ENCODE peak calls at places on chromosomes 7 and 10, in six cellular contexts. D is fibroblast of the aortic adventitia, A is lower lobe of right lung, I is pancreas, U is fibroblast of mammary gland, R is left ventricle myocardium inferior. J is an unnamed sample.

GRCh38 chr10:76282122-76283030 is 851.0 kb downstream of the LRMDA start:
- DNase-seq in D (peak; percentile 55), A (no peak), I (no peak), U (no peak), R (no peak), J (peak; percentile 46)

GRCh38 chr7:21426286-21426957 is 1.5 kb upstream of the SP4 start:
- DNase-seq in D (peak; percentile 2), A (no peak), I (no peak), U (peak; percentile 20), R (no peak), J (no peak)

GRCh38 chr10:80596391-80597257 is 58.9 kb downstream of the SH2D4B start:
- DNase-seq in D (peak; percentile 29), A (peak; percentile 52), I (no peak), U (peak; percentile 44), R (no peak), J (peak; percentile 17)

GRCh38 chr7:151233111-151233701 is 923 bp downstream of the CHPF2 start:
- DNase-seq in D (peak; percentile 77), A (no peak), I (no peak), U (peak; percentile 87), R (no peak), J (peak; percentile 8)

GRCh38 chr7:22853674-22854157 is 31.1 kb upstream of the TOMM7 start:
- DNase-seq in D (peak; percentile 19), A (no peak), I (no peak), U (peak; percentile 44), R (no peak), J (no peak)

GRCh38 chr7:27651702-27652101 is 11.0 kb downstream of the HIBADH start:
- DNase-seq in D (peak; percentile 35), A (no peak), I (no peak), U (no peak), R (no peak), J (no peak)

GRCh38 chr10:88755753-88756152 is 4.1 kb upstream of the LIPN start:
- DNase-seq in D (no peak), A (no peak), I (no peak), U (no peak), R (no peak), J (no peak)

GRCh38 chr7:14085901-14086300 is 96.4 kb upstream of the ETV1 start:
- DNase-seq in D (no peak), A (no peak), I (no peak), U (peak; percentile 7), R (no peak), J (no peak)

GRCh38 chr7:128830231-128831177 is at the start of gene FLNC:
- DNase-seq in D (peak; percentile 62), A (no peak), I (peak; percentile 48), U (peak; percentile 42), R (peak; percentile 70), J (no peak)

GRCh38 chr7:101237206-101238067 is at the start of gene CLDN15:
- DNase-seq in D (peak; percentile 72), A (no peak), I (peak; percentile 52), U (peak; percentile 87), R (peak; percentile 86), J (no peak)

GRCh38 chr7:28180364-28181147 is at the start of gene JAZF1:
- DNase-seq in D (peak; percentile 37), A (peak; percentile 72), I (peak; percentile 74), U (peak; percentile 38), R (peak; percentile 63), J (no peak)

GRCh38 chr7:98618786-98619185 is 1.7 kb downstream of the NPTX2 start:
- DNase-seq in D (peak; percentile 60), A (no peak), I (peak; percentile 63), U (no peak), R (no peak), J (no peak)

GRCh38 chr10:12656518-12657142 is 307.3 kb downstream of the CAMK1D start:
- DNase-seq in D (peak; percentile 75), A (no peak), I (no peak), U (peak; percentile 72), R (no peak), J (peak; percentile 56)

GRCh38 chr10:27620425-27621397 is 116.6 kb downstream of the RAB18 start:
- DNase-seq in D (peak; percentile 47), A (no peak), I (no peak), U (peak; percentile 91), R (peak; percentile 18), J (no peak)

GRCh38 chr10:104231784-104232612 is at the start of gene CFAP43:
- DNase-seq in D (peak; percentile 93), A (peak; percentile 99), I (peak; percentile 99), U (peak; percentile 92), R (peak; percentile 99), J (peak; percentile 88)

GRCh38 chr10:131245475-131246059 is 66.0 kb downstream of the TCERG1L start:
- DNase-seq in D (no peak), A (peak; percentile 42), I (no peak), U (no peak), R (no peak), J (no peak)

GRCh38 chr7:75617634-75618234 is 121.0 kb downstream of the HIP1 start:
- DNase-seq in D (no peak), A (peak; percentile 94), I (no peak), U (no peak), R (peak; percentile 62), J (no peak)

GRCh38 chr7:151122794-151123484 is 36.7 kb downstream of the AGAP3 start:
- DNase-seq in D (no peak), A (peak; percentile 48), I (peak; percentile 22), U (no peak), R (no peak), J (no peak)

GRCh38 chr10:99975942-99976809 is 33.6 kb downstream of the DNMBP start:
- DNase-seq in D (peak; percentile 92), A (no peak), I (no peak), U (peak; percentile 88), R (no peak), J (no peak)

GRCh38 chr10:112792487-112793196 is 157.4 kb upstream of the TCF7L2 start:
- DNase-seq in D (peak; percentile 77), A (no peak), I (no peak), U (peak; percentile 82), R (peak; percentile 37), J (no peak)

GRCh38 chr7:131509781-131510180 is 46.6 kb downstream of the PODXL start:
- DNase-seq in D (no peak), A (no peak), I (no peak), U (no peak), R (no peak), J (no peak)

GRCh38 chr7:105765846-105766245 is 110.6 kb downstream of the ATXN7L1 start:
- DNase-seq in D (no peak), A (no peak), I (no peak), U (peak; percentile 8), R (no peak), J (no peak)

GRCh38 chr7:105764506-105764905 is 111.9 kb downstream of the ATXN7L1 start:
- DNase-seq in D (no peak), A (no peak), I (no peak), U (no peak), R (no peak), J (no peak)

GRCh38 chr7:105756402-105756801 is 120.0 kb downstream of the ATXN7L1 start:
- DNase-seq in D (no peak), A (no peak), I (no peak), U (no peak), R (no peak), J (no peak)

GRCh38 chr7:105760549-105761447 is 115.6 kb downstream of the ATXN7L1 start:
- DNase-seq in D (peak; percentile 56), A (no peak), I (no peak), U (peak; percentile 64), R (no peak), J (no peak)

GRCh38 chr7:105759670-105760548 is 116.5 kb downstream of the ATXN7L1 start:
- DNase-seq in D (peak; percentile 82), A (no peak), I (no peak), U (peak; percentile 77), R (no peak), J (peak; percentile 30)
- H3K4me3 ChIP-seq in D (no peak overlapping the region), A (no peak overlapping the region), I (no peak overlapping the region), U (no peak overlapping the region), R (no peak overlapping the region), J (no peak overlapping the region)

DNA sequence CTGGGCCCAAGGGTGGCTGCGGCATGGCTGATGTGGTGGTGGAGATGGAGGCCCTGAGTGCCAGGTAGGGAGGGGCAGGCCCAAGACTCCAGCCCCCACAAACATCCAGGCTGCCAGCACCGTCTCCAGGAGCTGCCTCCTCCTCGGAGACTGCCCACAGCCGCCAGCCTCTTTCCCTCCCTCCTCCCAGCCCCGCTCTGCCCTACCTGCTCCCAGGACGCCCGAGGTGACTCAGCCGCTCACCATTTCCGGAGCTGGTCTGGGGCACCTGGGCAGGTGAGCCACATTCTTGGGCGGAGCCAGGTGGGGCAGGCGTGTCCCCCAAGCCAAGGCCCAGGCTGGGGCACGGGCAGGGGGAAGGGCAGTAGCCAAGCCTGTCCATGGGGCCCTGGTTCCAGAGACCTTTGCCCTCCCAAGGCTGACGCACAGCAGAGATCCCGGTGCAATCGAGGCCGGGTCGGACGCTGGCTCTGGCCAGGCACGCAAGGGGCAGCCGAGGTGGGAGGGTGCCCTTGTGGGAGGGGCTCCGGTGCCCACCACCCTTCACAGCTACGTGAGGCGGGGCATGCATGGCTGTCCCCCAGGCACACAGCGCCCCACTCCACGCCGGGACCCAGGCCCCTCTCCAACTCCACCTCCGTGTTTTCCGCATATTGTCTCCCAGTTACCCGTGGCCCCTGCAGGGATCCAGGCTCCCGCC is 8.8 kb downstream of the ADAP1 start:
- DNase-seq in D (no peak), A (peak; percentile 93), I (peak; percentile 95), U (no peak), R (no peak), J (no peak)
- H3K4me3 ChIP-seq in D (no peak overlapping the region), A (peak overlapping the region; percentile 52), I (peak overlapping the region; percentile 67), U (no peak overlapping the region), R (no peak overlapping the region), J (no peak overlapping the region)

GRCh38 chr10:132847856-132848255 is 61.9 kb upstream of the NKX6-2 start:
- DNase-seq in D (no peak), A (no peak), I (no peak), U (no peak), R (no peak), J (no peak)
- H3K4me3 ChIP-seq in D (no peak overlapping the region), A (no peak overlapping the region), I (no peak overlapping the region), U (no peak overlapping the region), R (peak overlapping the region; percentile 36), J (no peak overlapping the region)

DNA sequence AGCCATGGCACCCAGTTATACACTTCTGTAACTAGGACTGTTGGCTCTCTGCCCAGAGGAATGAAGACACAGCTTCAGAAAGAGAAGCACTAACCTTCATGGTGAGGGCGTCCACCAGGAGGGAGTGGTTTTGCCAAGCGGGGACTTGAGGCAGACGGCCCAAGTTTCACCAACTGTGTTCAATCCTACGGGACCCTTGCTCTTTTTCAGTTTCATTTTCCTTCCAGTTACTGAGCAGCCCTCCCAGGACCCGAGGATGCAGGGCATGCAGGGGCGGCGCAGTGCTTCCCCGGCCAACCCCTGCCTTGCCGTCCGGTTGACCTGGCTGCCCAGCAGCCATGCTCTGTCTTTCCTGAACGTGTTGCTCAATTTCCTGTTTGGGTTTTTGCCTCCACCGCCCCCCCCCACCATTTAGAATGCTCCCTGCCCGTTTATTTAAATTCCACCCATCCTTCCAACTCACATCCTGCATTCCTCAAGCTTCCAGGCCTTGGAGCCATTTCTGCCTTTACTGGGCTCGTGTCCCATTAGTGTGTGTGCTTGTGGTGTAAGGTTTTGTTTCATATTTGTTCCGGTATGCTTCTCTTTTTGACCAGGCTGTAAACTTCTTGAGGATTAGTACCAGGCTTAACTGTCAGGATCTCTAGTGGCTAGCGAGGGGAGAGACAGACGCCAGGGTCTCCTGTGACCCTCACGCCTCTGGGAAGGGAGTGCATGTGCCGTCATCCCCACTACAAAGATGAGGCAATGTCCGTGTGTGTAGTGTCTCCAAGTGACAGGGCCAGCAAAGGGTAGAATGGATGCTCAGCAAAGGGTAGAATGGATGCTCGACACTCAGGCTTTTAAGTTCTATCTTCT is 31.6 kb downstream of the IL15RA start:
- DNase-seq in D (peak; percentile 99), A (peak; percentile 70), I (no peak), U (peak; percentile 92), R (peak; percentile 77), J (no peak)
- H3K4me3 ChIP-seq in D (peak overlapping the region; percentile 43), A (peak overlapping the region; percentile 49), I (no peak overlapping the region), U (peak overlapping the region; percentile 9), R (peak overlapping the region; percentile 50), J (no peak overlapping the region)

GRCh38 chr7:36287371-36288241 is 102.1 kb upstream of the ANLN start:
- DNase-seq in D (no peak), A (no peak), I (no peak), U (no peak), R (no peak), J (no peak)
- H3K4me3 ChIP-seq in D (no peak overlapping the region), A (peak overlapping the region; percentile 7), I (no peak overlapping the region), U (no peak overlapping the region), R (peak overlapping the region; percentile 24), J (no peak overlapping the region)

J was measured in LNCaP clone FGC.